ENCODE peak calls at places on chromosome 1, in ten cellular contexts. U, Q, R, D, C, X, F, S, B and K are unnamed samples.

GRCh38 chr1:104294259-104294658 is 544.6 kb downstream of the AMY1C start:
- DNase-seq in U (no peak), R (no peak), Q (no peak), D (no peak), C (no peak), B (no peak), X (no peak), F (no peak), S (no peak), K (peak; percentile 29)

GRCh38 chr1:225866981-225867380 is 15.2 kb downstream of the TMEM63A start:
- DNase-seq in F (no peak), B (no peak), Q (no peak), X (no peak), U (no peak), D (no peak), S (no peak), R (no peak), C (no peak), K (no peak)

GRCh38 chr1:180425956-180426355 is 76.4 kb downstream of the ACBD6 start:
- DNase-seq in D (no peak), X (no peak), F (no peak), B (no peak), Q (no peak), U (no peak), S (no peak), R (no peak), C (no peak), K (no peak)

GRCh38 chr1:212062832-212063438 is 27.4 kb downstream of the DTL start:
- DNase-seq in F (peak; percentile 31), Q (peak; percentile 44), X (no peak), S (peak; percentile 63), R (no peak), D (no peak), C (peak; percentile 45), B (no peak), U (no peak), K (peak; percentile 2)

GRCh38 chr1:42150626-42151025 is 2.6 kb upstream of the GUCA2B start:
- DNase-seq in D (no peak), B (no peak), F (no peak), C (no peak), X (no peak), Q (no peak), R (no peak), U (no peak), S (no peak), K (no peak)

GRCh38 chr1:209402697-209403096 is 180.8 kb upstream of the CAMK1G start:
- DNase-seq in C (no peak), Q (no peak), U (no peak), S (no peak), X (no peak), F (no peak), D (no peak), B (no peak), R (no peak), K (no peak)

GRCh38 chr1:203367051-203367450 is 16.1 kb upstream of the FMOD start:
- DNase-seq in Q (no peak), B (no peak), C (no peak), D (no peak), F (no peak), S (no peak), X (no peak), R (no peak), U (no peak), K (peak; percentile 9)

GRCh38 chr1:86155807-86156561 is 588 bp downstream of the COL24A1 start:
- DNase-seq in U (no peak), B (no peak), Q (no peak), S (peak; percentile 66), R (no peak), C (no peak), F (no peak), X (no peak), D (no peak), K (no peak)

GRCh38 chr1:235923466-235924008 is 56.8 kb upstream of the LYST start:
- DNase-seq in F (no peak), R (no peak), X (peak; percentile 62), D (no peak), C (no peak), U (peak; percentile 51), Q (no peak), B (no peak), S (peak; percentile 58), K (peak; percentile 62)